ENCODE peak calls at places on chromosomes 3 and 15, in four cellular contexts. J is small intestine, D is RCC 7860, Q is sciatic nerve. L is an unnamed sample.

GRCh38 chr15:34976073-34976472 is 6.5 kb upstream of the AQR start:
- DNase-seq in J (no peak), D (no peak), Q (no peak), L (no peak)

GRCh38 chr15:69160976-69161877 is 792 bp downstream of the GLCE start:
- DNase-seq in J (peak), D (no peak), Q (peak), L (peak)

GRCh38 chr15:35043380-35044095 is 41.6 kb downstream of the NANOGP8 start:
- DNase-seq in J (no peak), D (no peak), Q (no peak), L (no peak)

GRCh38 chr15:90191795-90192494 is 9.2 kb upstream of the SEMA4B start:
- DNase-seq in J (peak), D (peak), Q (peak), L (peak)

GRCh38 chr3:124504332-124505059 is 225.8 kb upstream of the UMPS start:
- DNase-seq in J (no peak), D (peak), Q (no peak), L (no peak)

GRCh38 chr3:126415661-126416591 is 21.2 kb downstream of the CFAP100 start:
- DNase-seq in J (no peak), D (no peak), Q (peak), L (no peak)

GRCh38 chr3:104873331-104873730 is 493.4 kb upstream of the ALCAM start:
- DNase-seq in J (no peak), D (no peak), Q (no peak), L (no peak)

GRCh38 chr3:192299921-192300320 is 427.4 kb downstream of the FGF12 start:
- DNase-seq in J (no peak), D (no peak), Q (no peak), L (no peak)

GRCh38 chr3:122671543-122671942 is 9.1 kb upstream of the PARP14 start:
- DNase-seq in J (no peak), D (no peak), Q (no peak), L (no peak)

GRCh38 chr3:147656023-147656422 is 246.9 kb downstream of the ZIC1 start:
- DNase-seq in J (no peak), D (no peak), Q (no peak), L (no peak)

GRCh38 chr15:101293122-101293521 is 1.9 kb downstream of the SNRPA1 start:
- DNase-seq in J (no peak), D (no peak), Q (no peak), L (peak)

GRCh38 chr3:81660036-81660435 is 101.4 kb downstream of the GBE1 start:
- DNase-seq in J (peak), D (no peak), Q (no peak), L (no peak)

GRCh38 chr3:112297714-112298113 is 3.7 kb upstream of the SLC9C1 start:
- DNase-seq in J (no peak), D (no peak), Q (no peak), L (no peak)

GRCh38 chr15:59657635-59658125 is 365 bp upstream of the GTF2A2 start:
- DNase-seq in J (no peak), D (no peak), Q (no peak), L (no peak)

GRCh38 chr15:95857758-95858157 is 472.7 kb upstream of the NR2F2 start:
- DNase-seq in J (no peak), D (no peak), Q (no peak), L (no peak)

GRCh38 chr3:77553240-77553639 is 513.3 kb downstream of the ROBO2 start:
- DNase-seq in J (no peak), D (no peak), Q (no peak), L (no peak)

GRCh38 chr3:74693216-74693615 is 78.8 kb upstream of the CNTN3 start:
- DNase-seq in J (no peak), D (no peak), Q (no peak), L (no peak)

GRCh38 chr15:38699633-38700230 is 135.1 kb upstream of the RASGRP1 start:
- DNase-seq in J (peak), D (peak), Q (peak), L (peak)

GRCh38 chr3:28315711-28316110 is 32.8 kb upstream of the ZCWPW2 start:
- DNase-seq in J (no peak), D (no peak), Q (no peak), L (no peak)

GRCh38 chr3:37800022-37800493 is 61.6 kb upstream of the CTDSPL start:
- DNase-seq in J (no peak), D (no peak), Q (no peak), L (no peak)

GRCh38 chr3:175150812-175151411 is 291.8 kb downstream of the NAALADL2 start:
- DNase-seq in J (peak), D (no peak), Q (no peak), L (peak)

GRCh38 chr15:43133429-43134156 is at the start of gene TMEM62:
- DNase-seq in J (peak), D (peak), Q (peak), L (peak)

GRCh38 chr3:150106752-150107428 is 136.2 kb upstream of the PFN2 start:
- DNase-seq in J (no peak), D (peak), Q (no peak), L (peak)

GRCh38 chr3:182967218-182968204 is 12.8 kb downstream of the DCUN1D1 start:
- DNase-seq in J (peak), D (no peak), Q (no peak), L (no peak)

GRCh38 chr3:72100062-72100511 is 315.1 kb upstream of the PROK2 start:
- DNase-seq in J (no peak), D (no peak), Q (no peak), L (no peak)

GRCh38 chr3:47113669-47114365 is 50.1 kb downstream of the SETD2 start:
- DNase-seq in J (no peak), D (peak), Q (no peak), L (peak)

GRCh38 chr3:148816971-148817519 is 10.6 kb upstream of the CPB1 start:
- DNase-seq in J (no peak), D (no peak), Q (no peak), L (no peak)

GRCh38 chr3:177832862-177833261 is 635.6 kb upstream of the TBL1XR1 start:
- DNase-seq in J (no peak), D (no peak), Q (no peak), L (no peak)

GRCh38 chr3:10192953-10193691 is 28.4 kb downstream of the IRAK2 start:
- DNase-seq in J (no peak), D (peak), Q (no peak), L (peak)

GRCh38 chr3:197404030-197404429 is 105.6 kb upstream of the DLG1 start:
- DNase-seq in J (no peak), D (no peak), Q (no peak), L (no peak)